ENCODE peak calls at places on chromosome 2, in nine cellular contexts. E is brain microvascular endothelial cell; W is H1; S is neural progenitor cell; D is breast epithelium; M is cardiac muscle cell; N is ovary; R is CD4-positive, CD25-positive, alpha-beta regulatory T cell; Z is WERI-Rb-1. G is an unnamed sample. For H3K36me3, the result is how much of the 10 kb centered on the place peaks cover.

GRCh38 chr2:58479557-58480120 is 238.5 kb upstream of the FANCL start:
- DNase-seq in Z (no peak), W (no peak), S (peak), R (no peak), M (no peak), N (no peak), D (no peak), E (no peak), G (no peak)

GRCh38 chr2:24771905-24772586 is 21.1 kb downstream of the PTRHD1 start:
- DNase-seq in N (no peak), W (no peak), D (no peak), Z (no peak), R (no peak), E (no peak), M (no peak), S (peak), G (no peak)

GRCh38 chr2:225030089-225030653 is 12.1 kb downstream of the DOCK10 start:
- DNase-seq in R (no peak), M (no peak), W (no peak), E (no peak), D (no peak), S (no peak), Z (no peak), N (no peak), G (no peak)

GRCh38 chr2:237558918-237559645 is 7.3 kb upstream of the PRLH start:
- DNase-seq in M (peak), E (no peak), S (no peak), D (peak), N (peak), W (no peak), Z (no peak), R (no peak), G (peak)

GRCh38 chr2:190996338-190996946 is 17.5 kb downstream of the STAT1 start:
- DNase-seq in Z (peak), S (peak), E (peak), D (no peak), W (peak), N (no peak), R (peak), M (peak), G (no peak)

GRCh38 chr2:95346738-95347671 is 49.9 kb downstream of the KCNIP3 start:
- DNase-seq in M (peak), N (peak), D (no peak), Z (no peak), W (peak), R (no peak), S (peak), E (no peak), G (no peak)

GRCh38 chr2:159936471-159936870 is 125.9 kb downstream of the PLA2R1 start:
- DNase-seq in Z (no peak), R (no peak), E (no peak), D (no peak), S (no peak), W (no peak), M (no peak), N (no peak), G (no peak)

GRCh38 chr2:108623616-108624015 is 89.3 kb downstream of the LIMS1 start:
- DNase-seq in M (no peak), S (no peak), Z (no peak), D (no peak), N (no peak), W (no peak), E (no peak), R (no peak), G (no peak)

GRCh38 chr2:12819098-12819465 is 102.3 kb downstream of the TRIB2 start:
- DNase-seq in N (peak), Z (no peak), E (peak), M (peak), S (no peak), W (no peak), R (no peak), D (peak), G (peak)

GRCh38 chr2:101364878-101365277 is 22.4 kb downstream of the CREG2 start:
- DNase-seq in S (no peak), M (no peak), R (no peak), Z (no peak), W (no peak), N (no peak), D (no peak), E (no peak), G (no peak)

GRCh38 chr2:231396058-231396821 is 730 bp downstream of the B3GNT7 start:
- DNase-seq in S (no peak), W (no peak), R (no peak), M (no peak), D (no peak), N (no peak), Z (no peak), E (no peak), G (no peak)

GRCh38 chr2:151408788-151409600 is 708 bp upstream of the RIF1 start:
- DNase-seq in D (no peak), R (no peak), W (peak), S (no peak), Z (no peak), M (no peak), E (no peak), N (no peak), G (no peak)

GRCh38 chr2:236972491-236973379 is 113.0 kb upstream of the COPS8 start:
- DNase-seq in D (no peak), R (no peak), M (peak), S (peak), W (no peak), Z (no peak), E (peak), N (no peak), G (peak)

GRCh38 chr2:219462349-219462748 is 27.7 kb downstream of the SPEG start:
- DNase-seq in R (no peak), E (no peak), M (no peak), W (no peak), N (peak), S (no peak), Z (no peak), D (no peak), G (no peak)

GRCh38 chr2:42169869-42170465 is 814 bp downstream of the EML4 start:
- DNase-seq in D (no peak), N (no peak), Z (no peak), R (peak), M (no peak), S (peak), E (no peak), W (no peak), G (no peak)

GRCh38 chr2:210954508-210954907 is 398.1 kb downstream of the CPS1 start:
- DNase-seq in N (no peak), S (no peak), E (no peak), D (no peak), W (no peak), Z (no peak), R (no peak), M (no peak), G (no peak)

GRCh38 chr2:73707058-73707457 is 30.1 kb downstream of the TPRKB start:
- DNase-seq in W (no peak), E (no peak), S (no peak), M (no peak), N (no peak), D (no peak), R (no peak), Z (no peak), G (no peak)

GRCh38 chr2:23940262-23940975 is at the start of gene UBXN2A:
- DNase-seq in M (peak), N (peak), D (peak), S (peak), R (peak), W (peak), Z (peak), E (peak), G (no peak)

GRCh38 chr2:26086779-26087178 is 52.9 kb downstream of the RAB10 start:
- DNase-seq in S (no peak), R (no peak), E (no peak), Z (no peak), N (no peak), D (no peak), W (no peak), M (no peak), G (no peak)

GRCh38 chr2:43803113-43803512 is 29.3 kb downstream of the DYNC2LI1 start:
- DNase-seq in W (no peak), E (no peak), Z (no peak), M (peak), D (no peak), S (no peak), N (no peak), R (no peak), G (no peak)

GRCh38 chr2:54470241-54470938 is 14.3 kb downstream of the SPTBN1 start:
- DNase-seq in Z (no peak), D (no peak), M (peak), E (no peak), W (no peak), N (no peak), S (no peak), R (no peak), G (no peak)

GRCh38 chr2:5549061-5549601 is 143.1 kb upstream of the SOX11 start:
- DNase-seq in M (no peak), W (no peak), E (peak), Z (no peak), D (no peak), N (no peak), S (peak), R (no peak), G (peak)

GRCh38 chr2:61065706-61066688 is at the start of gene SANBR:
- DNase-seq in E (peak), Z (peak), R (peak), N (peak), D (peak), M (peak), S (peak), W (peak), G (peak)

GRCh38 chr2:219362524-219363164 is 25.1 kb downstream of the DNPEP start:
- DNase-seq in S (no peak), M (peak), W (no peak), R (no peak), D (peak), N (no peak), E (peak), Z (no peak), G (no peak)

GRCh38 chr2:52658598-52658997 is 1109.0 kb upstream of the CHAC2 start:
- DNase-seq in R (no peak), S (no peak), N (no peak), Z (no peak), M (peak), W (no peak), E (peak), D (no peak), G (peak)

GRCh38 chr2:97951155-97951670 is 44.5 kb downstream of the TMEM131 start:
- DNase-seq in M (no peak), E (peak), Z (no peak), W (no peak), S (no peak), N (no peak), D (no peak), R (no peak), G (no peak)

GRCh38 chr2:187541086-187542085 is 12.8 kb downstream of the TFPI start:
- DNase-seq in E (peak), Z (no peak), W (no peak), R (no peak), D (no peak), S (no peak), M (peak), N (no peak), G (no peak)

GRCh38 chr2:201358684-201359083 is 1.5 kb upstream of the FLACC1 start:
- DNase-seq in M (peak), N (no peak), W (no peak), R (no peak), E (peak), S (no peak), Z (no peak), D (no peak), G (no peak)

GRCh38 chr2:232779935-232780334 is 3.6 kb upstream of the KCNJ13 start:
- DNase-seq in E (no peak), W (no peak), R (no peak), S (no peak), D (no peak), M (no peak), Z (no peak), N (peak), G (no peak)

GRCh38 chr2:113200236-113200635 is 26.5 kb downstream of the PSD4 start:
- DNase-seq in R (no peak), Z (peak), N (no peak), W (no peak), D (no peak), M (no peak), E (no peak), S (peak), G (no peak)

GRCh38 chr2:113200736-113201490 is 27.1 kb downstream of the PSD4 start:
- DNase-seq in D (no peak), E (no peak), S (no peak), W (no peak), Z (no peak), M (no peak), N (no peak), R (no peak), G (no peak)

GRCh38 chr2:113198048-113198789 is 24.4 kb downstream of the PSD4 start:
- DNase-seq in M (no peak), N (no peak), E (no peak), D (no peak), Z (no peak), W (no peak), S (no peak), R (no peak), G (no peak)

GRCh38 chr2:113197347-113198047 is 23.7 kb downstream of the PSD4 start:
- DNase-seq in E (no peak), Z (no peak), D (no peak), S (no peak), M (no peak), N (no peak), W (no peak), R (no peak), G (no peak)

DNA sequence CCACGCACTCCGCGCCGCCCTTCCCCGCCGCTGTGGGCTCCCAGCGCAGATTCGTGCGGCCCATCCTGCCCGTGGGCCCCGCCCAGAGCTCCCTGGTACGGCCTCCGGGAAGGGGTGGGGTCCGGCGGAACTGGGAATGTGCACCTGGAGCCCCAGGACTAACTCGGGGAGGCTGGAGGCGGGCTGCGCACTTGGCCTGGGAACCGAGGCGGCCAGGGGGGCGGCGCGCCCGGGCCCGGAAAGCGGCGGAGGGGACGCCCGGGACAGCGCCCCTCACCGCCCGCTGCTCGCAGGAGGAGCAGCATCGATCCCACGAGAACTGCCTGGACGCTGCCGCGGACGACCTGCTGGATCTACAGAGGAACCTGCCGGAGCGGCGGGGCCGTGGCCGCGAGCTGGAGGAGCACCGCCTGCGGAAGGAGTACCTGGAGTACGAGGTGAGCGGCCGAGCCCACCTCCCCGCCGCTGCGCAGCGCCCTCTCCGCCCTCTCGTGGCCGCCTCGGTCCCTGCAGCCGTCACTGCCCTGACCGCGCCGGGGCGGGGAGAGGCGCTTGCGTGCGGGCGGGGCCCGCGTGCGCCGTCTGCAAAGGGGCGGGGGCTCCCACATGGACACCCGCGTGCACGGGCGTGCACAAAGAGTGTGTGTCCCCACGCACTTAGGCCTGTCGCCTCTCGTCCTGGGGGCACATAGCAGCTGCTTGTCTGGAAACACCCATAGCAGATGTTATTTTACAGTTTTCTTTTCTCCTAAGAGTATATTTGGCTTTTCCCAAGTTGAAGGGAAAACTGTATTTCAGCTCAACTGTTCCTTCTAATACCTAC is 25.2 kb downstream of the PSD4 start:
- DNase-seq in S (peak), W (peak), N (peak), R (peak), E (peak), Z (peak), D (peak), M (peak), G (no peak)
- H3K4me3 ChIP-seq in S (peak), W (peak), N (peak), R (no peak), E (peak), Z (peak), D (peak), M (peak), G (peak)

DNA sequence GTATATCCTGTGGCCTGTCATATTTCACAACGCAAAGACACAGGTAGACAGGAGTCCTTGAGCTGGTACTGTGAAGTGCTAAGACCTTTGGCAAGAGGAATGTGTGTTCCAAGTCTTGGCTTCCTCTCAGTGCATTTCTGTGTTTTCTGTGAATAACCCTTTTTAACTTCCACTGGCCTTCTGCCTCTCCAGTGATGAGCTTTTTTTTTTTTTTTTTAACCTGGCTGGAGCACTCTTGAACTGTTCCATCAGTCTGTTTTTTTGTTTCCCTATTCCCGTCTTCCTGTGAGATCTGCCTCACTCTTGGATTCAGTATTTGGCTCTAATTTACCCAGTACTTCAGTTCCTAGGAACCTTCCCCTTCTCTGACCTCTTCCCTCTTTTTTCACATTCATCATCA is 127.1 kb upstream of the DAPL1 start:
- DNase-seq in M (peak), R (no peak), D (no peak), Z (no peak), E (no peak), W (no peak), N (no peak), S (no peak), G (no peak)
- H3K36me3 ChIP-seq in M (under half), R (under half), D (under half), Z (under half), E (under half), W (under half), N (under half), S (under half), G (under half)

DNA sequence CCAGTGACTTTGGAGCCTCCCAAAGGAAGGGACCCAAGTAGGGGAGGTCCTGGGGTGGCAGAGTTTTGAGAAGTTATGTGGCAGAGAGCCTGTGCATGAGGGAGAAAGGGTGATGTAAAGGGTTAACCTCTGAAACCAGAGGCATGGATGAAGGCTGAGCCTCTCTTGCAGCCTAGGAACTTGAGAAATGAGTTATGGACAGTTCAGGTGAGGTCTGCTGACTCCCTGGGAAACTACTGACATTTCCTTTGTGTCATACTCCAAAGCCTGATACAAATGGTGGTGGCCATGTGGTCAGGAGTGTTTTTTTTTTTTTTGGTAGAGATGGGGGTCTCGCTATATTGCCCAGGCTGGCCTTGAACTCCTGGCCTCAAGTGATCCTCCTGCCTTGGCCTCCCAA is 12.4 kb upstream of the GNLY start:
- DNase-seq in S (no peak), M (no peak), E (no peak), W (no peak), R (no peak), D (no peak), N (no peak), Z (no peak), G (no peak)
- H3K4me3 ChIP-seq in S (no peak), M (no peak), E (no peak), W (no peak), R (no peak), D (no peak), N (no peak), Z (no peak), G (no peak)

DNA sequence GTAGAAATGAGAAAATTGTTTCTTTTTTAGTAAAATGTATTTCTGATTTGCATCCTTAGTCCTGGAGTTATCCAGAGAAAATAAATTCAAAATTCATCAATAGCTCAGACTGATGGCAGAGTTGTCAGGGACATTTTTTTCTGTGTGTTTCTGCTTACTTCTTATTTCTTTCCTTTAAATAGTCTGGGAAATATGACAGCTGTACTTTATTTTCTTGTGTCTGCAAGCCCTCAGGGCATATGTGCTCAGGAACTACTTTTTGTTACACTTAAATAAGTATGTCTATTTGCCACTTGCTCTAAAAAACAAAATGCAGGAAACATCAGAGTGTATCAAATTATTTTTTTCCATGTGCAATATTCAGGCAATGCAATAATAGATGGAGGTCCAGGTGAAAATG is 126.8 kb upstream of the UNC80 start:
- DNase-seq in D (no peak), Z (no peak), S (no peak), M (no peak), W (no peak), N (no peak), R (no peak), E (no peak), G (no peak)
- H3K36me3 ChIP-seq in D (under half), Z (under half), S (under half), M (under half), W (under half), N (under half), R (under half), E (under half), G (under half)

G was measured in kidney epithelial cell.